ENCODE peak calls at places on chromosomes 12 and 14, in eight cellular contexts. One of them, this sample, is unnamed.

GRCh38 chr12:26275313-26276257 is 80.2 kb downstream of the SSPN start:
- DNase-seq in NCI-H1436: no peak
- DNase-seq in stimulated activated CD4-positive, alpha-beta T cell treated with anti-CD3 and anti-CD28 coated beads, TNF-alpha, amount 100 ng/mL, for 4 hours: no peak
- DNase-seq in dorsolateral prefrontal cortex: no peak
- DNase-seq in fibroblast of villous mesenchyme: peak
- DNase-seq in naive thymus-derived CD8-positive, alpha-beta T cell: no peak
- DNase-seq in putamen: no peak
- DNase-seq in ELR: peak
- DNase-seq in this sample: no peak

GRCh38 chr12:108833757-108834472 is 23.5 kb downstream of the SSH1 start:
- DNase-seq in fibroblast of villous mesenchyme: peak
- DNase-seq in naive thymus-derived CD8-positive, alpha-beta T cell: no peak
- DNase-seq in dorsolateral prefrontal cortex: no peak
- DNase-seq in NCI-H1436: no peak
- DNase-seq in stimulated activated CD4-positive, alpha-beta T cell treated with anti-CD3 and anti-CD28 coated beads, TNF-alpha, amount 100 ng/mL, for 4 hours: no peak
- DNase-seq in putamen: peak
- DNase-seq in ELR: peak
- DNase-seq in this sample: no peak

GRCh38 chr12:112096667-112097066 is 11.9 kb downstream of the NAA25 start:
- DNase-seq in NCI-H1436: no peak
- DNase-seq in ELR: peak
- DNase-seq in fibroblast of villous mesenchyme: peak
- DNase-seq in naive thymus-derived CD8-positive, alpha-beta T cell: no peak
- DNase-seq in dorsolateral prefrontal cortex: no peak
- DNase-seq in putamen: no peak
- DNase-seq in stimulated activated CD4-positive, alpha-beta T cell treated with anti-CD3 and anti-CD28 coated beads, TNF-alpha, amount 100 ng/mL, for 4 hours: no peak
- DNase-seq in this sample: no peak

GRCh38 chr12:122028165-122028591 is 6.5 kb downstream of the BCL7A start:
- DNase-seq in putamen: peak
- DNase-seq in naive thymus-derived CD8-positive, alpha-beta T cell: no peak
- DNase-seq in dorsolateral prefrontal cortex: no peak
- DNase-seq in stimulated activated CD4-positive, alpha-beta T cell treated with anti-CD3 and anti-CD28 coated beads, TNF-alpha, amount 100 ng/mL, for 4 hours: no peak
- DNase-seq in ELR: peak
- DNase-seq in fibroblast of villous mesenchyme: no peak
- DNase-seq in NCI-H1436: no peak
- DNase-seq in this sample: no peak

GRCh38 chr12:106108187-106108816 is 30.5 kb downstream of the NUAK1 start:
- DNase-seq in stimulated activated CD4-positive, alpha-beta T cell treated with anti-CD3 and anti-CD28 coated beads, TNF-alpha, amount 100 ng/mL, for 4 hours: no peak
- DNase-seq in naive thymus-derived CD8-positive, alpha-beta T cell: no peak
- DNase-seq in NCI-H1436: no peak
- DNase-seq in fibroblast of villous mesenchyme: peak
- DNase-seq in dorsolateral prefrontal cortex: no peak
- DNase-seq in putamen: no peak
- DNase-seq in ELR: no peak
- DNase-seq in this sample: no peak

GRCh38 chr12:49912345-49912744 is 8.6 kb upstream of the FAIM2 start:
- DNase-seq in ELR: no peak
- DNase-seq in dorsolateral prefrontal cortex: peak
- DNase-seq in naive thymus-derived CD8-positive, alpha-beta T cell: no peak
- DNase-seq in NCI-H1436: no peak
- DNase-seq in putamen: no peak
- DNase-seq in fibroblast of villous mesenchyme: no peak
- DNase-seq in stimulated activated CD4-positive, alpha-beta T cell treated with anti-CD3 and anti-CD28 coated beads, TNF-alpha, amount 100 ng/mL, for 4 hours: no peak
- DNase-seq in this sample: no peak

GRCh38 chr12:1518763-1519516 is 75.4 kb downstream of the FBXL14 start:
- DNase-seq in ELR: peak
- DNase-seq in naive thymus-derived CD8-positive, alpha-beta T cell: no peak
- DNase-seq in fibroblast of villous mesenchyme: peak
- DNase-seq in stimulated activated CD4-positive, alpha-beta T cell treated with anti-CD3 and anti-CD28 coated beads, TNF-alpha, amount 100 ng/mL, for 4 hours: no peak
- DNase-seq in dorsolateral prefrontal cortex: peak
- DNase-seq in putamen: no peak
- DNase-seq in NCI-H1436: no peak
- DNase-seq in this sample: peak

GRCh38 chr14:21494902-21495762 is 16.0 kb downstream of the METTL3 start:
- DNase-seq in fibroblast of villous mesenchyme: peak
- DNase-seq in putamen: no peak
- DNase-seq in naive thymus-derived CD8-positive, alpha-beta T cell: no peak
- DNase-seq in ELR: no peak
- DNase-seq in NCI-H1436: no peak
- DNase-seq in stimulated activated CD4-positive, alpha-beta T cell treated with anti-CD3 and anti-CD28 coated beads, TNF-alpha, amount 100 ng/mL, for 4 hours: no peak
- DNase-seq in dorsolateral prefrontal cortex: no peak
- DNase-seq in this sample: no peak

GRCh38 chr14:102481791-102482238 is 27.8 kb downstream of the ANKRD9 start:
- DNase-seq in putamen: peak
- DNase-seq in dorsolateral prefrontal cortex: peak
- DNase-seq in NCI-H1436: no peak
- DNase-seq in naive thymus-derived CD8-positive, alpha-beta T cell: no peak
- DNase-seq in ELR: peak
- DNase-seq in stimulated activated CD4-positive, alpha-beta T cell treated with anti-CD3 and anti-CD28 coated beads, TNF-alpha, amount 100 ng/mL, for 4 hours: no peak
- DNase-seq in fibroblast of villous mesenchyme: no peak
- DNase-seq in this sample: no peak

GRCh38 chr14:68756071-68756481 is 36.8 kb downstream of the ZFP36L1 start:
- DNase-seq in fibroblast of villous mesenchyme: peak
- DNase-seq in putamen: no peak
- DNase-seq in naive thymus-derived CD8-positive, alpha-beta T cell: no peak
- DNase-seq in dorsolateral prefrontal cortex: no peak
- DNase-seq in stimulated activated CD4-positive, alpha-beta T cell treated with anti-CD3 and anti-CD28 coated beads, TNF-alpha, amount 100 ng/mL, for 4 hours: no peak
- DNase-seq in NCI-H1436: no peak
- DNase-seq in ELR: no peak
- DNase-seq in this sample: no peak

GRCh38 chr12:68832504-68832867 is 24.5 kb downstream of the MDM2 start:
- DNase-seq in NCI-H1436: no peak
- DNase-seq in putamen: no peak
- DNase-seq in naive thymus-derived CD8-positive, alpha-beta T cell: no peak
- DNase-seq in ELR: no peak
- DNase-seq in stimulated activated CD4-positive, alpha-beta T cell treated with anti-CD3 and anti-CD28 coated beads, TNF-alpha, amount 100 ng/mL, for 4 hours: no peak
- DNase-seq in dorsolateral prefrontal cortex: no peak
- DNase-seq in fibroblast of villous mesenchyme: no peak
- DNase-seq in this sample: no peak

GRCh38 chr14:45284802-45285201 is 31.8 kb upstream of the MIS18BP1 start:
- DNase-seq in dorsolateral prefrontal cortex: no peak
- DNase-seq in NCI-H1436: no peak
- DNase-seq in naive thymus-derived CD8-positive, alpha-beta T cell: no peak
- DNase-seq in stimulated activated CD4-positive, alpha-beta T cell treated with anti-CD3 and anti-CD28 coated beads, TNF-alpha, amount 100 ng/mL, for 4 hours: no peak
- DNase-seq in fibroblast of villous mesenchyme: no peak
- DNase-seq in putamen: no peak
- DNase-seq in ELR: peak
- DNase-seq in this sample: no peak

GRCh38 chr12:19620222-19620621 is 180.9 kb downstream of the AEBP2 start:
- DNase-seq in naive thymus-derived CD8-positive, alpha-beta T cell: no peak
- DNase-seq in fibroblast of villous mesenchyme: peak
- DNase-seq in putamen: no peak
- DNase-seq in NCI-H1436: no peak
- DNase-seq in dorsolateral prefrontal cortex: no peak
- DNase-seq in ELR: peak
- DNase-seq in stimulated activated CD4-positive, alpha-beta T cell treated with anti-CD3 and anti-CD28 coated beads, TNF-alpha, amount 100 ng/mL, for 4 hours: no peak
- DNase-seq in this sample: no peak

GRCh38 chr12:96522283-96522682 is 32.9 kb downstream of the CFAP54 start:
- DNase-seq in ELR: no peak
- DNase-seq in fibroblast of villous mesenchyme: no peak
- DNase-seq in stimulated activated CD4-positive, alpha-beta T cell treated with anti-CD3 and anti-CD28 coated beads, TNF-alpha, amount 100 ng/mL, for 4 hours: no peak
- DNase-seq in putamen: no peak
- DNase-seq in naive thymus-derived CD8-positive, alpha-beta T cell: no peak
- DNase-seq in dorsolateral prefrontal cortex: no peak
- DNase-seq in NCI-H1436: peak
- DNase-seq in this sample: no peak

GRCh38 chr12:94100254-94100653 is 48.1 kb upstream of the PLXNC1 start:
- DNase-seq in ELR: peak
- DNase-seq in NCI-H1436: no peak
- DNase-seq in fibroblast of villous mesenchyme: peak
- DNase-seq in naive thymus-derived CD8-positive, alpha-beta T cell: no peak
- DNase-seq in dorsolateral prefrontal cortex: no peak
- DNase-seq in stimulated activated CD4-positive, alpha-beta T cell treated with anti-CD3 and anti-CD28 coated beads, TNF-alpha, amount 100 ng/mL, for 4 hours: no peak
- DNase-seq in putamen: no peak
- DNase-seq in this sample: no peak

GRCh38 chr12:52618216-52618615 is at the start of gene KRT73:
- DNase-seq in naive thymus-derived CD8-positive, alpha-beta T cell: no peak
- DNase-seq in putamen: no peak
- DNase-seq in NCI-H1436: no peak
- DNase-seq in dorsolateral prefrontal cortex: no peak
- DNase-seq in stimulated activated CD4-positive, alpha-beta T cell treated with anti-CD3 and anti-CD28 coated beads, TNF-alpha, amount 100 ng/mL, for 4 hours: no peak
- DNase-seq in fibroblast of villous mesenchyme: no peak
- DNase-seq in ELR: no peak
- DNase-seq in this sample: no peak

GRCh38 chr12:131863711-131864396 is 30.6 kb upstream of the ULK1 start:
- DNase-seq in NCI-H1436: no peak
- DNase-seq in putamen: no peak
- DNase-seq in dorsolateral prefrontal cortex: peak
- DNase-seq in ELR: no peak
- DNase-seq in fibroblast of villous mesenchyme: peak
- DNase-seq in stimulated activated CD4-positive, alpha-beta T cell treated with anti-CD3 and anti-CD28 coated beads, TNF-alpha, amount 100 ng/mL, for 4 hours: no peak
- DNase-seq in naive thymus-derived CD8-positive, alpha-beta T cell: no peak
- DNase-seq in this sample: peak

GRCh38 chr12:127677537-127678131 is 589.3 kb upstream of the TMEM132C start:
- DNase-seq in stimulated activated CD4-positive, alpha-beta T cell treated with anti-CD3 and anti-CD28 coated beads, TNF-alpha, amount 100 ng/mL, for 4 hours: peak
- DNase-seq in NCI-H1436: peak
- DNase-seq in dorsolateral prefrontal cortex: peak
- DNase-seq in fibroblast of villous mesenchyme: peak
- DNase-seq in naive thymus-derived CD8-positive, alpha-beta T cell: no peak
- DNase-seq in putamen: peak
- DNase-seq in ELR: peak
- DNase-seq in this sample: peak

GRCh38 chr12:95074766-95075165 is 1.3 kb upstream of the NR2C1 start:
- DNase-seq in putamen: no peak
- DNase-seq in naive thymus-derived CD8-positive, alpha-beta T cell: no peak
- DNase-seq in dorsolateral prefrontal cortex: no peak
- DNase-seq in ELR: no peak
- DNase-seq in stimulated activated CD4-positive, alpha-beta T cell treated with anti-CD3 and anti-CD28 coated beads, TNF-alpha, amount 100 ng/mL, for 4 hours: no peak
- DNase-seq in NCI-H1436: no peak
- DNase-seq in fibroblast of villous mesenchyme: peak
- DNase-seq in this sample: no peak

GRCh38 chr12:1443421-1444141 is 150.8 kb downstream of the FBXL14 start:
- DNase-seq in NCI-H1436: no peak
- DNase-seq in putamen: no peak
- DNase-seq in fibroblast of villous mesenchyme: no peak
- DNase-seq in ELR: peak
- DNase-seq in dorsolateral prefrontal cortex: no peak
- DNase-seq in stimulated activated CD4-positive, alpha-beta T cell treated with anti-CD3 and anti-CD28 coated beads, TNF-alpha, amount 100 ng/mL, for 4 hours: no peak
- DNase-seq in naive thymus-derived CD8-positive, alpha-beta T cell: no peak
- DNase-seq in this sample: no peak